ENCODE peak calls at places on chromosomes 7 and 10, in ten cellular contexts. V is right lobe of liver, R is endothelial cell of umbilical vein, C is spleen, I is Peyer's patch, B is stomach, L is transverse colon, F is IMR-90, X is sigmoid colon, H is body of pancreas. S is an unnamed sample.

GRCh38 chr7:65037740-65038678 is 31.5 kb upstream of the ERV3-1 start:
- DNase-seq in V (peak; percentile 96), R (peak; percentile 92), C (peak; percentile 98), I (peak; percentile 96), B (peak; percentile 94), L (peak; percentile 95), F (peak; percentile 88), X (peak; percentile 96), H (peak; percentile 95), S (peak; percentile 97)

GRCh38 chr10:30488319-30488718 is 54.3 kb downstream of the MAP3K8 start:
- DNase-seq in V (no peak), R (no peak), C (no peak), I (no peak), B (no peak), L (no peak), F (no peak), X (no peak), H (no peak), S (no peak)

GRCh38 chr10:86283466-86284287 is 82.9 kb downstream of the GRID1 start:
- DNase-seq in V (no peak), R (no peak), C (no peak), I (no peak), B (peak; percentile 3), L (no peak), F (no peak), X (no peak), H (no peak), S (peak; percentile 70)

GRCh38 chr10:68696018-68696417 is 25.0 kb upstream of the CCAR1 start:
- DNase-seq in V (no peak), R (no peak), C (no peak), I (no peak), B (no peak), L (no peak), F (peak; percentile 3), X (no peak), H (no peak), S (no peak)

GRCh38 chr10:26172126-26172525 is 44.4 kb upstream of the GAD2 start:
- DNase-seq in V (no peak), R (no peak), C (no peak), I (no peak), B (no peak), L (no peak), F (no peak), X (no peak), H (no peak), S (no peak)

GRCh38 chr7:101948650-101949049 is 131.2 kb downstream of the CUX1 start:
- DNase-seq in V (no peak), R (no peak), C (no peak), I (no peak), B (no peak), L (no peak), F (no peak), X (peak; percentile 70), H (no peak), S (no peak)

GRCh38 chr10:47113907-47114500 is 186.0 kb upstream of the GDF10 start:
- DNase-seq in V (no peak), R (no peak), C (no peak), I (no peak), B (no peak), L (no peak), F (no peak), X (no peak), H (no peak), S (no peak)

GRCh38 chr7:148472406-148472805 is 118.2 kb upstream of the C7orf33 start:
- DNase-seq in V (no peak), R (no peak), C (no peak), I (no peak), B (peak; percentile 17), L (no peak), F (no peak), X (no peak), H (no peak), S (no peak)

GRCh38 chr7:92641921-92642511 is 51.8 kb upstream of the FAM133B start:
- DNase-seq in V (no peak), R (peak; percentile 68), C (no peak), I (no peak), B (no peak), L (no peak), F (peak; percentile 86), X (no peak), H (no peak), S (no peak)

GRCh38 chr7:151427705-151428392 is 12.1 kb downstream of the CRYGN start:
- DNase-seq in V (no peak), R (no peak), C (no peak), I (no peak), B (no peak), L (no peak), F (no peak), X (peak; percentile 66), H (no peak), S (no peak)

GRCh38 chr10:97796651-97797050 is 24.9 kb upstream of the SFRP5 start:
- DNase-seq in V (no peak), R (no peak), C (no peak), I (no peak), B (no peak), L (no peak), F (no peak), X (no peak), H (no peak), S (no peak)

GRCh38 chr7:28068811-28069216 is 111.8 kb downstream of the JAZF1 start:
- DNase-seq in V (no peak), R (no peak), C (no peak), I (no peak), B (no peak), L (no peak), F (peak; percentile 64), X (no peak), H (no peak), S (no peak)

DNA sequence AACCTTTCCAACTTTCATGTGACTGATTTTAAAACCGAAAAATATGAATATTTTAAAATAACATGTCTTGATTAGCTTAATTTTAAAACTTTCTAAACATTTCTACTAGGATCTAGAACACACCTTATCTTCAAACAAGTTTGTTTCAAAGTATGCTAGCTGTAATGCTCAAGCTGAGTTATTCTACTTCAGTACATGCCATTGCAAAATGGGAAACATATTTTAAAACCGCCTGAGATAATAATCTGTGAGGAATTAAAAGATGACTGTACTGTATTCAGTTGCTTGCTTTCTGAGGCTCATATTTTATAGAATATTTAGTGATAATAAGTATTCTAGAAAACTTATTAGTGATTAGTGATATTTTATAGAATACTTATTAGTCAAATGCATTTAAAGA is 99.6 kb downstream of the LMBR1 start:
- DNase-seq in V (no peak), R (no peak), C (no peak), I (no peak), B (no peak), L (no peak), F (no peak), X (no peak), H (no peak), S (no peak)
- TF ChIP-seq POLR2A in V (no peak), R (no peak), C (no peak), I (no peak), B (no peak), L (no peak), F (no peak), X (no peak), H (no peak), S (no peak)

DNA sequence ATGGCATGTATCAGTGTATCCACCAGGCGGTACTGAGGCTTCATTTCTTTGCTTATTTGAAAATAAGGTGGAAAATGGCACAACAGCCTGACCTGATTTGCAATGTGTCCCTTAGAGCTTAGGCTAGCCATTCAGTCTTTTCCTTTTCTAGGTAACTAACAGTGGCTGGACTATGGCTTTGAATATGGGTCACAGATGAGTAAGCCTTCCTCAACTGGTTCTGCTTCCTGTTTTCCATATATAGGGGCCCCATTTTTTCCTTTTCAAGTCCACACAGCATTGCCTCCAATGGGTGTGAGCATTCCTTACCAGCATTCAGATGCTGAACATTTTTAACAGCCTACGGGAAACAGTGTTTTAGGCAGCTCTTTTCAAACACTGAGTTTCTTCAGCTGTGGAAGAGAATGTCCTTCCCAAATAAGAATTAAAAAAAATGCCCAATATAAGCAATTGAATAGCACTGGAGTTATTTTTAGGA is 3.9 kb upstream of the ITGB1 start:
- DNase-seq in V (no peak), R (peak; percentile 97), C (no peak), I (no peak), B (no peak), L (no peak), F (peak; percentile 93), X (no peak), H (no peak), S (no peak)
- H3K27ac ChIP-seq in V (peak overlapping the region; percentile 29), R (peak overlapping the region; percentile 89), C (peak overlapping the region; percentile 67), I (peak overlapping the region; percentile 80), B (peak overlapping the region; percentile 80), L (peak overlapping the region; percentile 78), F (peak overlapping the region; percentile 71), X (peak overlapping the region; percentile 99), H (peak overlapping the region; percentile 81), S (peak overlapping the region; percentile 46)

DNA sequence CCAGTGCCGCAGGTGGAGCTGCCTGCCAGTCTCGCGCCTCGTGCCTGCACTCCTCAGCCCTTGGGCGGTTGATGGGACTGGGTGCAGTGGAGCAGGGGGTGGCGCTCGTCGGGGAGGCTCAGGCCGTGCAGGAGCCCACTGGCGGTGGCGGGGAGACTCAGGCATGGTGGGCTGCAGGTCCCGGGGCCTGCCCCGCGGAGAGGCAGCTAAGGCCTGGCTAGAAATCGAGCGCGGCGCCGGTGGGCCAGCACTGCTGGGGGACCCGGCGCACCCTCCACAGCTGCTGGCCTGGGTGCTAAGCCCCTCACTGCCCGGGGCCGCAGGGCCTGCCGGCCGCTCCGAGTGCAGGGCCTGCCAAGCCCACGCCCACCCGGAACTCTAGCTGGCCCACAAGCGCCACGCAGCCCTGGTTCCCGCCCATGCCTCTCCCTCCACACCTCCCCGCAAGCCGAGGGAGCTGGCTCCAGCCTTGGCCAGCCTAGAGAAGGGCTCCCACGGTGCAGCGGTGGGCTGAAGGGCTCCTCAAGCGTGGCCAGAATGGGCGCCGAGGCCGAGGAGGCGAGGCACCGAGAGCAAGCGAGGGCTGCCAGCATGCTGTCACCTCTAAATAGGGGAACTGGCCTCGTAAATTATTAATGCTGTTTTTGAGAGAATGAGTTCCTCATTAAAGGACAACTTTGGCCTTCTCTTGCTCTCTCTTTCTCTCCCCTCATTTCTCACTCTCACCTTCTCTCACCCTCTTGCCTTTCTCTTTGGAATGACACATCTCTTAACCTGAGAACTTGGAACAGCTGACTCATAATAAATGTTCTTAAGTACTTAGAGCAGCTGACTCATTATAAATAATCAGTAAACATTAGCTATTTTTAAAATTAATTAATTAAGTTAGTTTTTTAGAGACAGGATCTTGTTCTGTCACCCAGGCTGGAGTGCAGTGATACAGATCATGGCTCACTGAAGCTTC is 4.9 kb downstream of the ACADSB start:
- DNase-seq in V (no peak), R (no peak), C (peak; percentile 74), I (no peak), B (no peak), L (no peak), F (no peak), X (no peak), H (no peak), S (no peak)
- H3K36me3 ChIP-seq in V (no peaks in the 10 kb centered on the region), R (no peaks in the 10 kb centered on the region), C (no peaks in the 10 kb centered on the region), I (no peaks in the 10 kb centered on the region), B (peaks cover 8% of the 10 kb centered on the region), L (no peaks in the 10 kb centered on the region), F (no peaks in the 10 kb centered on the region), X (no peaks in the 10 kb centered on the region), H (no peaks in the 10 kb centered on the region), S (no peaks in the 10 kb centered on the region)

DNA sequence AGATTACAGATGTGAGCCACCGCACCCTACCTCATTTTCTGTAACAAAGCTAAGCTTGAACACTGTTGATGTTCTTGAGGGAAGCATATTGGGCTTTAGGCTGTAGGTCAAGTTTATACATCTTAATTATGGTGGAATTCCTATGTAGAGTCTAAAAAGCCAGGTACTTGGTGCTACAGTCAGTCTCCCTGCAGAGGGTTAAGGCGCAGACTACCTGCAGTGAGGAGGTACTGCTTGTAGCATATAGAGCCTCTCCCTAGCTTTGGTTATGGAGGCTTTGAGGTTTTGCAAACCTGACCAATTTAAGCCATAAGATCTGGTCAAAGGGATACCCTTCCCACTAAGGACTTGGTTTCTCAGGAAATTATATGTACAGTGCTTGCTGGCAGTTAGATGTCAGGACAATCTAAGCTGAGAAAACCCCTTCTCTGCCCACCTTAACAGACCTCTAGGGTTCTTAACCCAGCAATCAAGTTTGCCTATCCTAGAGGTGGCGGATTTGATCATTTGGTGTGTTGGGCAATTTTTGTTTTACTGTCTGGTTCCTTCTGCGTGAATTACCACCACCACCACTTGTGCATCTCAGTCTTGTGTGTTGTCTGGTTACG is 6.0 kb downstream of the PPIA start:
- DNase-seq in V (no peak), R (no peak), C (no peak), I (no peak), B (no peak), L (no peak), F (no peak), X (no peak), H (no peak), S (no peak)
- TF ChIP-seq POLR2A in V (no peak), R (peak; percentile 48), C (no peak), I (no peak), B (no peak), L (no peak), F (no peak), X (no peak), H (no peak), S (no peak)

S was measured in vagina.